ENCODE peak calls at places on chromosomes 4 and X, in six cellular contexts. Q is H1, B is tibial artery, S is kidney epithelial cell, J is cardiac muscle cell, X is endodermal cell. Z is an unnamed sample.

GRCh38 chr4:154626793-154627484 is 14.5 kb upstream of the FGG start:
- DNase-seq in Q (peak; percentile 80), B (no peak), S (no peak), J (peak; percentile 87), X (peak; percentile 93), Z (peak; percentile 31)

GRCh38 chr4:109548655-109549054 is 11.4 kb upstream of the MCUB start:
- DNase-seq in Q (no peak), B (no peak), S (peak; percentile 77), J (no peak), X (no peak), Z (no peak)

GRCh38 chr4:138114434-138114833 is 127.7 kb downstream of the SLC7A11 start:
- DNase-seq in Q (no peak), B (no peak), S (no peak), J (no peak), X (no peak), Z (no peak)

GRCh38 chrX:96379951-96380350 is 304.7 kb upstream of the DIAPH2 start:
- DNase-seq in Q (no peak), B (no peak), S (no peak), J (no peak), X (no peak), Z (no peak)

GRCh38 chrX:38754102-38754790 is 47.0 kb upstream of the MID1IP1 start:
- DNase-seq in Q (no peak), B (no peak), S (no peak), J (peak; percentile 60), X (peak; percentile 73), Z (no peak)

GRCh38 chr4:5998333-5998936 is 19.8 kb downstream of the C4orf50 start:
- DNase-seq in Q (peak; percentile 79), B (peak; percentile 63), S (no peak), J (peak; percentile 80), X (peak; percentile 92), Z (peak; percentile 66)

GRCh38 chr4:2931765-2932560 is 31.2 kb downstream of the NOP14 start:
- DNase-seq in Q (peak; percentile 72), B (peak; percentile 81), S (no peak), J (no peak), X (peak; percentile 83), Z (peak; percentile 58)

GRCh38 chr4:117331817-117332216 is 246.4 kb upstream of the TRAM1L1 start:
- DNase-seq in Q (no peak), B (no peak), S (no peak), J (no peak), X (no peak), Z (no peak)

GRCh38 chr4:161101881-161102280 is 1061.9 kb downstream of the FSTL5 start:
- DNase-seq in Q (no peak), B (no peak), S (no peak), J (no peak), X (no peak), Z (no peak)

GRCh38 chr4:17817027-17817426 is 6.2 kb downstream of the NCAPG start:
- DNase-seq in Q (no peak), B (no peak), S (peak; percentile 34), J (peak; percentile 56), X (no peak), Z (no peak)

GRCh38 chrX:139086243-139086642 is 374.7 kb upstream of the FGF13 start:
- DNase-seq in Q (no peak), B (no peak), S (no peak), J (no peak), X (no peak), Z (no peak)

GRCh38 chr4:141350122-141350904 is 129.6 kb downstream of the ZNF330 start:
- DNase-seq in Q (no peak), B (peak; percentile 66), S (peak; percentile 83), J (no peak), X (no peak), Z (no peak)

GRCh38 chr4:141645611-141646340 is 9.4 kb downstream of the IL15 start:
- DNase-seq in Q (no peak), B (no peak), S (peak; percentile 87), J (no peak), X (no peak), Z (no peak)

GRCh38 chr4:140333523-140333922 is 39.9 kb upstream of the SCOC start:
- DNase-seq in Q (no peak), B (no peak), S (no peak), J (no peak), X (no peak), Z (no peak)

GRCh38 chr4:173005912-173006633 is 162.5 kb upstream of the GALNT7 start:
- DNase-seq in Q (no peak), B (peak; percentile 66), S (no peak), J (no peak), X (no peak), Z (no peak)

GRCh38 chr4:10107111-10108091 is 9.2 kb downstream of the WDR1 start:
- DNase-seq in Q (peak; percentile 45), B (no peak), S (no peak), J (no peak), X (no peak), Z (no peak)

GRCh38 chr4:19694829-19695228 is 556.9 kb upstream of the SLIT2 start:
- DNase-seq in Q (no peak), B (no peak), S (no peak), J (no peak), X (no peak), Z (no peak)

GRCh38 chrX:124274438-124275166 is 57.9 kb upstream of the TEX13D start:
- DNase-seq in Q (no peak), B (no peak), S (no peak), J (peak; percentile 3), X (peak; percentile 44), Z (no peak)

GRCh38 chr4:2937986-2938385 is 25.2 kb downstream of the NOP14 start:
- DNase-seq in Q (no peak), B (peak; percentile 40), S (no peak), J (no peak), X (no peak), Z (peak; percentile 10)

GRCh38 chr4:99458911-99459447 is 23.8 kb upstream of the ADH7 start:
- DNase-seq in Q (no peak), B (no peak), S (peak; percentile 34), J (no peak), X (no peak), Z (no peak)

GRCh38 chr4:139243448-139244365 is 36.3 kb downstream of the MGARP start:
- DNase-seq in Q (no peak), B (no peak), S (peak; percentile 69), J (no peak), X (no peak), Z (no peak)

GRCh38 chr4:26325191-26325590 is 4.4 kb downstream of the RBPJ start:
- DNase-seq in Q (no peak), B (no peak), S (no peak), J (peak; percentile 21), X (no peak), Z (no peak)

GRCh38 chrX:105698386-105698785 is 124.0 kb upstream of the NRK start:
- DNase-seq in Q (no peak), B (no peak), S (no peak), J (no peak), X (no peak), Z (no peak)

GRCh38 chr4:87375719-87376291 is 15.2 kb downstream of the HSD17B11 start:
- DNase-seq in Q (no peak), B (no peak), S (peak; percentile 25), J (peak; percentile 49), X (no peak), Z (no peak)

GRCh38 chr4:33930497-33930896 is 2313.8 kb downstream of the ARAP2 start:
- DNase-seq in Q (no peak), B (no peak), S (no peak), J (no peak), X (no peak), Z (no peak)

GRCh38 chrX:118022803-118023202 is 93.8 kb downstream of the KLHL13 start:
- DNase-seq in Q (no peak), B (no peak), S (no peak), J (no peak), X (no peak), Z (no peak)

GRCh38 chrX:41482153-41482850 is 35.2 kb downstream of the NYX start:
- DNase-seq in Q (no peak), B (no peak), S (no peak), J (no peak), X (peak; percentile 52), Z (no peak)

GRCh38 chrX:41478397-41478911 is 31.3 kb downstream of the NYX start:
- DNase-seq in Q (no peak), B (no peak), S (no peak), J (no peak), X (peak; percentile 48), Z (peak; percentile 21)

GRCh38 chrX:41480508-41481260 is 33.5 kb downstream of the NYX start:
- DNase-seq in Q (no peak), B (no peak), S (no peak), J (no peak), X (no peak), Z (no peak)

GRCh38 chrX:41475611-41476241 is 28.6 kb downstream of the NYX start:
- DNase-seq in Q (peak; percentile 58), B (no peak), S (no peak), J (no peak), X (peak; percentile 94), Z (no peak)

GRCh38 chrX:41481264-41482109 is 34.3 kb downstream of the NYX start:
- DNase-seq in Q (no peak), B (no peak), S (no peak), J (no peak), X (peak; percentile 87), Z (no peak)
- TF ChIP-seq CTCF in Q (peak; percentile 55), B (no peak), S (peak; percentile 9), J (peak; percentile 39), X (peak; percentile 78), Z (no peak)

GRCh38 chrX:66150188-66150587 is 13.9 kb upstream of the HEPH start:
- DNase-seq in Q (no peak), B (no peak), S (no peak), J (no peak), X (no peak), Z (no peak)

GRCh38 chrX:66142351-66142750 is 21.7 kb upstream of the HEPH start:
- DNase-seq in Q (no peak), B (no peak), S (no peak), J (no peak), X (no peak), Z (no peak)

GRCh38 chrX:66149519-66149918 is 14.5 kb upstream of the HEPH start:
- DNase-seq in Q (no peak), B (no peak), S (no peak), J (no peak), X (no peak), Z (no peak)

DNA sequence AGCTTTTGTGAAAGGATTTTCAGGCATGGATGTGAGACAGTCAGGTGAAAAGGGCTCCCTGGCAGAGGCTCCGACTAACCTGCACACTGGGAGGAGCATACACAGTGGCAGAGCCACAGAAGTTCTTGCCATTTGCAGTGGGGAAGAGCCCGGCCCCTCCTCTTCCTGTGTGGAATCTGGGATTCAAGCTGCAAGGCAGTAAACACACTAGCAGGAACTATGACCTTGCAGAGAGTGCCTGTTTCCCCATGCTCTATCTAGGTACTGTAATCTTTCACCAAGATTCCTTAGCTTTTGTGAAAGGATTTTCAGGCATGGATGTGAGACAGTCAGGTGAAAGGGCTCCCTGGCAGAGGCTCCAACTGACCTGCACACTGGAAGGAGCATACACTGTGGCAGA is 19.8 kb upstream of the HEPH start:
- DNase-seq in Q (no peak), B (no peak), S (no peak), J (no peak), X (no peak), Z (no peak)
- H3K4me3 ChIP-seq in Q (no peak overlapping the region), B (no peak overlapping the region), S (no peak overlapping the region), J (no peak overlapping the region), X (no peak overlapping the region), Z (no peak overlapping the region)

GRCh38 chr4:7191546-7192251 is 639 bp upstream of the SORCS2 start:
- DNase-seq in Q (no peak), B (peak; percentile 58), S (no peak), J (no peak), X (no peak), Z (peak; percentile 22)
- H3K27me3 ChIP-seq in Q (peaks cover 32% of the 10 kb centered on the region), B (peaks cover 71% of the 10 kb centered on the region), S (peaks cover 69% of the 10 kb centered on the region), J (peaks cover 73% of the 10 kb centered on the region), X (peaks cover 87% of the 10 kb centered on the region), Z (no peaks in the 10 kb centered on the region)

GRCh38 chrX:111447298-111447697 is 35.3 kb upstream of the DCX start:
- DNase-seq in Q (peak; percentile 53), B (no peak), S (no peak), J (peak; percentile 74), X (peak; percentile 80), Z (peak; percentile 58)
- TF ChIP-seq CTCF in Q (peak; percentile 28), B (no peak), S (peak; percentile 16), J (peak; percentile 20), X (peak; percentile 82), Z (peak; percentile 41)

Z was measured in dorsolateral prefrontal cortex.